ENCODE peak calls at places on chromosomes 6 and 20, in seven cellular contexts. J is H1, I is HEK293T, H is WTC11, D is K562, T is HepG2, S is GM12878. E is an unnamed sample.
A peak's percentile ranks its signal among the peaks of the same experiment; 100 is the strongest.

GRCh38 chr6:73418081-73418741 is 23.6 kb downstream of the DDX43 start:
- DNase-seq in T (no peak), J (no peak), I (no peak), H (no peak), S (no peak), D (no peak), E (no peak)

GRCh38 chr20:58651823-58652605 is 931 bp downstream of the STX16 start:
- DNase-seq in T (peak; percentile 54), I (peak; percentile 54), J (peak; percentile 84), S (peak; percentile 61), H (peak; percentile 55), D (peak; percentile 89), E (no peak)

GRCh38 chr20:35260426-35260825 is 17.5 kb downstream of the MMP24OS start:
- DNase-seq in I (no peak), S (no peak), H (no peak), D (no peak), J (no peak), T (no peak), E (no peak)

GRCh38 chr20:4848041-4848440 is 126.3 kb downstream of the PRND start:
- DNase-seq in I (no peak), H (no peak), T (no peak), S (no peak), D (no peak), J (no peak), E (no peak)

GRCh38 chr6:38720295-38720694 is 5.2 kb downstream of the DNAH8 start:
- DNase-seq in T (peak; percentile 25), I (no peak), J (no peak), H (no peak), S (no peak), D (no peak), E (peak; percentile 12)

GRCh38 chr20:44181611-44182010 is 5.4 kb downstream of the JPH2 start:
- DNase-seq in J (no peak), S (no peak), T (no peak), D (no peak), I (no peak), H (no peak), E (no peak)

GRCh38 chr20:44552950-44553908 is 29.1 kb upstream of the PKIG start:
- DNase-seq in T (peak; percentile 39), D (no peak), J (no peak), H (no peak), I (no peak), S (no peak), E (no peak)

GRCh38 chr20:56781108-56781739 is 152.1 kb downstream of the TFAP2C start:
- DNase-seq in I (no peak), T (no peak), H (no peak), J (no peak), D (no peak), S (no peak), E (no peak)

GRCh38 chr20:35739294-35740163 is 2.5 kb downstream of the RBM39 start:
- DNase-seq in S (no peak), H (no peak), T (peak; percentile 57), D (no peak), I (no peak), J (no peak), E (no peak)

GRCh38 chr6:88290432-88290831 is 124.3 kb upstream of the CNR1 start:
- DNase-seq in J (no peak), S (peak; percentile 9), H (no peak), I (no peak), T (no peak), D (no peak), E (no peak)

GRCh38 chr6:80939480-80939879 is 813.0 kb downstream of the TENT5A start:
- DNase-seq in T (no peak), S (no peak), I (no peak), D (no peak), J (no peak), H (no peak), E (no peak)

GRCh38 chr6:117200067-117200466 is 65.3 kb upstream of the VGLL2 start:
- DNase-seq in H (no peak), I (no peak), J (no peak), D (no peak), T (no peak), S (no peak), E (no peak)

GRCh38 chr6:38364127-38364526 is 275.6 kb downstream of the BTBD9 start:
- DNase-seq in T (no peak), H (no peak), J (no peak), I (no peak), S (no peak), D (no peak), E (no peak)

GRCh38 chr6:108592371-108593337 is 31.9 kb downstream of the FOXO3 start:
- DNase-seq in H (no peak), T (no peak), S (peak; percentile 76), D (peak; percentile 58), I (peak; percentile 34), J (no peak), E (no peak)

GRCh38 chr20:62906647-62907375 is 19.5 kb downstream of the DIDO1 start:
- DNase-seq in J (no peak), I (no peak), D (no peak), H (no peak), T (no peak), S (no peak), E (no peak)

DNA sequence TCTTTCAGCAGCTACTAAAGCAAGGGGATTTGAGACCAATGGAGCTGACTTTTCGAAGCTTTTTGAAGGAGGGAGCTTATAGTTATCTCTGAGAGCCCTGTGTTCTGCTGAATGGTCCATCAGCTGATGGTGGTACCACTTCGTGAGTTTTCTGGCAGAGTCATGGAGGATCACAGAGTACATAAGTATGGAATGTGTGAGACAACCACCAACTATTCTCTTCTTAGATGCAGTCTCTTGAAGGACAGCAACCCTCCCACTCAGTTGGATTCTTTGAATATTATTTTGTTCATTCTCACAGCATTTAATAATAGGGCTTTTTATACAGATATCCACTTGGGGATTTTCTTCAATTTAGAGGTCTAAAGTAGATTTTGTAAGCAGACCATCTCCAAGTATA is 75.3 kb downstream of the ELOVL2 start:
- DNase-seq in I (no peak), H (no peak), D (no peak), T (no peak), S (no peak), J (no peak), E (no peak)
- TF ChIP-seq SP1 in I (no peak), H (no peak), D (no peak), T (no peak), S (no peak), J (no peak), E (no peak)

GRCh38 chr20:19777981-19778380 is 19.9 kb downstream of the RIN2 start:
- DNase-seq in I (no peak), D (no peak), T (no peak), H (no peak), S (no peak), J (no peak), E (no peak)

GRCh38 chr20:19780261-19780660 is 22.2 kb downstream of the RIN2 start:
- DNase-seq in S (no peak), D (no peak), T (no peak), I (no peak), J (no peak), H (no peak), E (no peak)

GRCh38 chr20:19781235-19781634 is 23.2 kb downstream of the RIN2 start:
- DNase-seq in D (no peak), S (no peak), J (no peak), H (no peak), I (no peak), T (no peak), E (no peak)

GRCh38 chr20:19778404-19778803 is 20.3 kb downstream of the RIN2 start:
- DNase-seq in D (no peak), S (no peak), H (no peak), J (no peak), T (no peak), I (no peak), E (no peak)

GRCh38 chr20:19779634-19780033 is 21.6 kb downstream of the RIN2 start:
- DNase-seq in J (no peak), H (no peak), I (no peak), S (peak; percentile 38), T (no peak), D (no peak), E (no peak)
- TF ChIP-seq SP1 in J (no peak), H (no peak), I (no peak), S (no peak), T (no peak), D (no peak), E (no peak)

GRCh38 chr20:42026599-42026998 is 408.4 kb upstream of the CHD6 start:
- DNase-seq in D (no peak), I (no peak), J (no peak), H (no peak), S (no peak), T (no peak), E (no peak)

GRCh38 chr20:42018979-42019378 is 400.8 kb upstream of the CHD6 start:
- DNase-seq in I (no peak), D (peak; percentile 17), J (no peak), S (no peak), H (peak; percentile 40), T (peak; percentile 22), E (no peak)

GRCh38 chr20:42027746-42028268 is 409.6 kb upstream of the CHD6 start:
- DNase-seq in J (no peak), T (no peak), H (no peak), S (no peak), I (no peak), D (no peak), E (no peak)

GRCh38 chr20:42020316-42020715 is 402.1 kb upstream of the CHD6 start:
- DNase-seq in S (no peak), T (no peak), J (no peak), H (no peak), I (no peak), D (no peak), E (no peak)

GRCh38 chr20:42024653-42025052 is 406.5 kb upstream of the CHD6 start:
- DNase-seq in D (peak; percentile 13), I (peak; percentile 7), H (peak; percentile 69), S (no peak), T (no peak), J (peak; percentile 17), E (no peak)
- TF ChIP-seq SP1 in D (no peak), I (no peak), H (no peak), S (no peak), T (no peak), J (no peak), E (no peak)

GRCh38 chr6:2938632-2939083 is 32.7 kb downstream of the SERPINB6 start:
- DNase-seq in J (no peak), T (peak; percentile 90), D (peak; percentile 41), I (peak; percentile 30), H (no peak), S (no peak), E (peak; percentile 86)
- TF ChIP-seq SP1 in J (no peak), T (no peak), D (no peak), I (no peak), H (no peak), S (no peak), E (no peak)

E was measured in HCT116.